ENCODE peak calls at places on chromosome 20, in ten cellular contexts. D, F, I, N, C, O, S, B, Q and V are unnamed samples.

GRCh38 chr20:62581806-62582205 is 60.5 kb upstream of the SLCO4A1 start:
- DNase-seq in D (no peak), F (no peak), I (no peak), N (no peak), C (no peak), O (no peak), S (no peak), B (no peak), Q (no peak), V (no peak)

GRCh38 chr20:63626424-63627128 is at the start of gene GMEB2:
- DNase-seq in D (peak), F (peak), I (peak), N (no peak), C (no peak), O (no peak), S (peak), B (peak), Q (peak), V (peak)

GRCh38 chr20:62794007-62794724 is 2.1 kb upstream of the MRGBP start:
- DNase-seq in D (peak), F (peak), I (peak), N (peak), C (peak), O (peak), S (peak), B (peak), Q (peak), V (peak)

GRCh38 chr20:50572922-50573777 is 63.0 kb downstream of the PTPN1 start:
- DNase-seq in D (no peak), F (no peak), I (no peak), N (no peak), C (no peak), O (peak), S (no peak), B (no peak), Q (no peak), V (no peak)

GRCh38 chr20:63791497-63792156 is 39.4 kb downstream of the ZBTB46 start:
- DNase-seq in D (no peak), F (peak), I (no peak), N (no peak), C (no peak), O (no peak), S (peak), B (peak), Q (no peak), V (no peak)

GRCh38 chr20:63702036-63702665 is 5.6 kb downstream of the ARFRP1 start:
- DNase-seq in D (no peak), F (no peak), I (no peak), N (no peak), C (no peak), O (no peak), S (no peak), B (no peak), Q (peak), V (no peak)

GRCh38 chr20:34544109-34544793 is 14.3 kb upstream of the MAP1LC3A start:
- DNase-seq in D (no peak), F (no peak), I (no peak), N (no peak), C (no peak), O (no peak), S (no peak), B (no peak), Q (no peak), V (no peak)

GRCh38 chr20:51639206-51639832 is 96.8 kb upstream of the NFATC2 start:
- DNase-seq in D (peak), F (peak), I (peak), N (no peak), C (peak), O (peak), S (peak), B (peak), Q (peak), V (no peak)

GRCh38 chr20:49620364-49621240 is 52.7 kb upstream of the PTGIS start:
- DNase-seq in D (no peak), F (no peak), I (no peak), N (peak), C (no peak), O (no peak), S (no peak), B (no peak), Q (peak), V (peak)

GRCh38 chr20:4300401-4300800 is 285.0 kb upstream of the RNF24 start:
- DNase-seq in D (no peak), F (no peak), I (no peak), N (no peak), C (no peak), O (no peak), S (no peak), B (no peak), Q (no peak), V (no peak)

GRCh38 chr20:4102381-4102780 is 87.0 kb upstream of the RNF24 start:
- DNase-seq in D (peak), F (no peak), I (no peak), N (no peak), C (no peak), O (peak), S (no peak), B (no peak), Q (no peak), V (no peak)

GRCh38 chr20:63121749-63122405 is 94.1 kb downstream of the YTHDF1 start:
- DNase-seq in D (no peak), F (peak), I (no peak), N (no peak), C (no peak), O (no peak), S (peak), B (no peak), Q (no peak), V (no peak)

GRCh38 chr20:11671015-11671511 is 246.6 kb upstream of the BTBD3 start:
- DNase-seq in D (no peak), F (no peak), I (no peak), N (no peak), C (no peak), O (no peak), S (no peak), B (no peak), Q (no peak), V (no peak)

GRCh38 chr20:35009665-35010328 is 54.1 kb downstream of the MYH7B start:
- DNase-seq in D (no peak), F (no peak), I (no peak), N (no peak), C (no peak), O (no peak), S (no peak), B (no peak), Q (no peak), V (no peak)

GRCh38 chr20:37970856-37971245 is 62.4 kb downstream of the TTI1 start:
- DNase-seq in D (no peak), F (no peak), I (no peak), N (no peak), C (no peak), O (no peak), S (no peak), B (no peak), Q (no peak), V (no peak)

GRCh38 chr20:58054744-58055373 is 173.6 kb downstream of the ANKRD60 start:
- DNase-seq in D (no peak), F (no peak), I (no peak), N (no peak), C (no peak), O (peak), S (peak), B (peak), Q (no peak), V (no peak)

GRCh38 chr20:31720486-31721407 is 1.9 kb downstream of the BCL2L1 start:
- DNase-seq in D (no peak), F (no peak), I (no peak), N (no peak), C (no peak), O (no peak), S (peak), B (no peak), Q (peak), V (peak)

GRCh38 chr20:29085625-29086024 is 2171.8 kb upstream of the DEFB115 start:
- DNase-seq in D (no peak), F (no peak), I (no peak), N (no peak), C (no peak), O (no peak), S (no peak), B (no peak), Q (no peak), V (no peak)

GRCh38 chr20:29079769-29080690 is 2177.4 kb upstream of the DEFB115 start:
- DNase-seq in D (no peak), F (no peak), I (no peak), N (no peak), C (no peak), O (no peak), S (no peak), B (no peak), Q (no peak), V (no peak)
- TF ChIP-seq CTCF in D (no peak), F (no peak), I (no peak), N (no peak), C (no peak), O (no peak), S (no peak), B (no peak), Q (no peak), V (no peak)

DNA sequence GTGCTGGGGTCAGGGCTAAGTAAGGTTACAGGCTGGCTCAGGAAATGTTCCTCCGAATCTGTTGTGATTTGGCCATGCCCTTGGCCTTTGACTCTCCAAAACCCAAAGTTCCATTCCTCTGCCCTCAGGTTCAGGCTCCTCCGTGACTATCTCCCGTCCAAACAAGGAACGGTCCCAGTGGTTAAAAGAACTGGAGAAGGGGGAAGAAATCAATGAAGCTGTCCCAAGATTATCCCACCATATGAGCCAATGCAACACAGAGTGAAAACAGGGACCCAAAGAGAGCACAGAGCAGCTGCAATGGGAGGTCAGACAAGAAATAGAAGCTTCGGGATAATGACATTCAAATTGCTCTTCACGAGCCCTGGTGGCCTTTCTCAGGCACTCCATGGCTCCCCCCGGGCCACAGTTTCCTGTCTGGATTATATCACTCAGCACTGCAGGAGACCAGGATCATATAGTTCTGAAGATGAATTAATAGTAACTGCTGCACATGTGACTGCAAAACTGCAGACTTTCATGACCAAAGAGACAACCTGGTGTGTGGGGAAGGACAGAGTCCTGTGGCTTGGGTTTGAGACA is 211.3 kb downstream of the ZNF217 start:
- DNase-seq in D (no peak), F (no peak), I (no peak), N (no peak), C (no peak), O (no peak), S (no peak), B (no peak), Q (no peak), V (no peak)
- TF ChIP-seq CTCF in D (no peak), F (no peak), I (no peak), N (no peak), C (no peak), O (no peak), S (no peak), B (no peak), Q (no peak), V (no peak)

DNA sequence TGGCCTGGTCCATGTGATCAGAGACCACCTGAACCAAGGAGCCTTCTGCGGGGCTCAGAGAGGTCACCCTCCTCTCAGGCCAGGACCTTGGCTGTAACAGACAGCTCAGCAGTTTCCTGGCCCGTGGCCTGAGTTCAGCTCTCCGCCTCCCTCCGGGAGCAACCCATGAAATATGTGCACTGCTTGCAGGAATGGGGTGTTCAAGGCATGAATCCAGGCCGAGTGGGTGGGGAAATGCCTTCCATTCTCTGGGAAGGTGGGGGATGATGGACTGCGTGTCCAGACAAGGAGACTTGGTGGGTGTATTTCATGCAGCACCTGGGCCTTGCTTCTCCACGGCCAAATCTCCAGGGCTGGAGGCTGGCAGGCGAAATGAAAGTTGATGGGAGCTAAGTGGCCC is 46.0 kb downstream of the SIRPA start:
- DNase-seq in D (peak), F (no peak), I (no peak), N (no peak), C (no peak), O (no peak), S (no peak), B (no peak), Q (no peak), V (no peak)
- TF ChIP-seq CTCF in D (no peak), F (no peak), I (no peak), N (no peak), C (no peak), O (no peak), S (no peak), B (no peak), Q (no peak), V (no peak)

GRCh38 chr20:10250902-10251301 is 32.3 kb downstream of the SNAP25 start:
- DNase-seq in D (peak), F (no peak), I (no peak), N (no peak), C (no peak), O (peak), S (no peak), B (no peak), Q (no peak), V (no peak)
- TF ChIP-seq CTCF in D (no peak), F (no peak), I (no peak), N (no peak), C (no peak), O (no peak), S (no peak), B (no peak), Q (no peak), V (no peak)

GRCh38 chr20:59949911-59950310 is 8.3 kb upstream of the CDH26 start:
- DNase-seq in D (no peak), F (no peak), I (no peak), N (no peak), C (no peak), O (no peak), S (no peak), B (no peak), Q (no peak), V (no peak)

GRCh38 chr20:59958626-59959025 is 403 bp downstream of the CDH26 start:
- DNase-seq in D (no peak), F (no peak), I (no peak), N (no peak), C (peak), O (no peak), S (no peak), B (no peak), Q (no peak), V (no peak)

GRCh38 chr20:59958123-59958522 is at the start of gene CDH26:
- DNase-seq in D (no peak), F (no peak), I (no peak), N (no peak), C (no peak), O (no peak), S (no peak), B (no peak), Q (no peak), V (no peak)

GRCh38 chr20:59954718-59955117 is 3.5 kb upstream of the CDH26 start:
- DNase-seq in D (no peak), F (no peak), I (no peak), N (no peak), C (no peak), O (no peak), S (no peak), B (no peak), Q (no peak), V (no peak)

DNA sequence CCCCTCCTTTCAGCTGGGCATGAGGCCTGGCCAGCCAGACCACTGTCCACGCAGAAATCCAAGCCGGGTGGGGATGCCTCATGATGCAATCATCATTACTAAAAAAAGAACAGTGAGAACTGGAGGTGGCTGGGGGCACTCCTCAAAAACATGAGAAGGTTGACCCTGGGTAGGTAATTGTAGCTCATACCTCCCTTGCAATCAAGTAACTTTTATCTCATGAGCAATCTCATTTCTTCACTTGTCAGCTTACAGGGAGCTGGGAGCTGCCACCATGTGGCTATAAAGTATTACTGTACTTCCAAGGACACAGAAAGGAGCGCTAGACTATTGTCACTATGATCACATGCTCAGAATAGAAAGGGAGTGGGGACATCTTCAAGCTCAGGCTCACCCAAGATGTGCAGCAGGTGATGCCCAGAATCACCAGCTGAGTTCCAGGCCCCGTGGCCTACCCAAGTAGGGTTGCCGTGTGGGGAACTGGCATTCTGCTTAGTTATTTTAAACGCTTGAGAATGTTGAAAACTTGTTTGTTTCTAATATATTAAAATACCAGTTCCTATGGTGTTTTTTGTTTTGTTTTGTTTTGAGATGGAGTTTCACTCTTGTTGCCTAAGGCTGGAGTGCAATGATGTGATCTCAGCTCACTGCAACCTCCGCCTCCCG is 3.0 kb upstream of the CDH26 start:
- DNase-seq in D (peak), F (no peak), I (no peak), N (no peak), C (no peak), O (no peak), S (no peak), B (no peak), Q (no peak), V (no peak)
- TF ChIP-seq CTCF in D (peak), F (peak), I (no peak), N (peak), C (peak), O (peak), S (no peak), B (peak), Q (no peak), V (peak)

DNA sequence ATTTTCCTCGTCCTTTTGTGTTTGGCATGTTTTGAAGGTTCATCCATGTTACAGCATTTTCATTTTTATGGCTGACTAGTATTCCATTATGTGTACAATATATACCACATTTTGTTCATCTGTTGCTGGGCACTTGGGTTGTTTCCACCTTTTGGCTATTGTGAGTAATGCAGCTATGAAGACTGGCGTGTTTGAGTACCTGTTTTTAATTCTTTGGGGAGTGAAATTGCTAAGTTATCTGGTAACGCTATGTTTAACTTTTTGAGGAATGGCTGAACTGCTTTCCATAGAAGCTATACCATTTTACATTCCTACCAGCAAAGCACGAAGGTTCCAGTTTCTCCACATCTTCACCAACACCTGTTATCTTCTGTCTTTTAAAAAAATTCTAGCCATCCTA is 37.0 kb upstream of the MYL9 start:
- DNase-seq in D (no peak), F (no peak), I (no peak), N (no peak), C (no peak), O (no peak), S (no peak), B (no peak), Q (no peak), V (no peak)
- TF ChIP-seq CTCF in D (no peak), F (no peak), I (no peak), N (no peak), C (no peak), O (peak), S (peak), B (no peak), Q (no peak), V (no peak)